ENCODE peak calls at places on chromosomes 13 and 19, in nine cellular contexts. One of them, this sample, is unnamed.

GRCh38 chr19:13982773-13983172 is 23.3 kb downstream of the RFX1 start:
- DNase-seq in psoas muscle: no peak
- DNase-seq in pancreas: no peak
- DNase-seq in heart left ventricle: no peak
- DNase-seq in spleen: no peak
- DNase-seq in uterus: no peak
- DNase-seq in endodermal cell: no peak
- DNase-seq in transverse colon: no peak
- DNase-seq in tibial nerve: no peak
- DNase-seq in this sample: no peak

GRCh38 chr19:38441660-38442348 is 8.3 kb downstream of the RYR1 start:
- DNase-seq in psoas muscle: no peak
- DNase-seq in pancreas: no peak
- DNase-seq in heart left ventricle: no peak
- DNase-seq in spleen: no peak
- DNase-seq in uterus: no peak
- DNase-seq in endodermal cell: peak
- DNase-seq in transverse colon: no peak
- DNase-seq in tibial nerve: no peak
- DNase-seq in this sample: no peak

GRCh38 chr19:7337380-7338194 is 11.2 kb upstream of the ARHGEF18 start:
- DNase-seq in psoas muscle: no peak
- DNase-seq in pancreas: no peak
- DNase-seq in heart left ventricle: no peak
- DNase-seq in spleen: peak
- DNase-seq in uterus: no peak
- DNase-seq in endodermal cell: no peak
- DNase-seq in transverse colon: peak
- DNase-seq in tibial nerve: peak
- DNase-seq in this sample: peak

GRCh38 chr19:1074512-1075283 is 7.7 kb downstream of the ARHGAP45 start:
- DNase-seq in psoas muscle: peak
- DNase-seq in pancreas: no peak
- DNase-seq in heart left ventricle: peak
- DNase-seq in spleen: peak
- DNase-seq in uterus: no peak
- DNase-seq in endodermal cell: no peak
- DNase-seq in transverse colon: peak
- DNase-seq in tibial nerve: peak
- DNase-seq in this sample: peak

GRCh38 chr13:41075034-41075433 is 13.7 kb downstream of the WBP4 start:
- DNase-seq in psoas muscle: no peak
- DNase-seq in pancreas: no peak
- DNase-seq in heart left ventricle: no peak
- DNase-seq in spleen: no peak
- DNase-seq in uterus: no peak
- DNase-seq in endodermal cell: no peak
- DNase-seq in transverse colon: no peak
- DNase-seq in tibial nerve: peak
- DNase-seq in this sample: no peak

GRCh38 chr13:51714663-51715168 is 89.2 kb downstream of the DHRS12 start:
- DNase-seq in psoas muscle: no peak
- DNase-seq in pancreas: no peak
- DNase-seq in heart left ventricle: no peak
- DNase-seq in spleen: no peak
- DNase-seq in uterus: no peak
- DNase-seq in endodermal cell: no peak
- DNase-seq in transverse colon: no peak
- DNase-seq in tibial nerve: no peak
- DNase-seq in this sample: no peak

GRCh38 chr13:40064723-40065122 is 409.3 kb downstream of the COG6 start:
- DNase-seq in psoas muscle: no peak
- DNase-seq in pancreas: no peak
- DNase-seq in heart left ventricle: no peak
- DNase-seq in spleen: no peak
- DNase-seq in uterus: peak
- DNase-seq in endodermal cell: no peak
- DNase-seq in transverse colon: no peak
- DNase-seq in tibial nerve: no peak
- DNase-seq in this sample: no peak

GRCh38 chr19:43525836-43526771 is 897 bp downstream of the ETHE1 start:
- DNase-seq in psoas muscle: no peak
- DNase-seq in pancreas: no peak
- DNase-seq in heart left ventricle: no peak
- DNase-seq in spleen: peak
- DNase-seq in uterus: peak
- DNase-seq in endodermal cell: peak
- DNase-seq in transverse colon: peak
- DNase-seq in tibial nerve: no peak
- DNase-seq in this sample: no peak

GRCh38 chr19:16896098-16896912 is 7.5 kb downstream of the F2RL3 start:
- DNase-seq in psoas muscle: no peak
- DNase-seq in pancreas: no peak
- DNase-seq in heart left ventricle: peak
- DNase-seq in spleen: peak
- DNase-seq in uterus: no peak
- DNase-seq in endodermal cell: peak
- DNase-seq in transverse colon: peak
- DNase-seq in tibial nerve: no peak
- DNase-seq in this sample: no peak

GRCh38 chr13:83378901-83379300 is 503.4 kb downstream of the SLITRK1 start:
- DNase-seq in psoas muscle: no peak
- DNase-seq in pancreas: no peak
- DNase-seq in heart left ventricle: no peak
- DNase-seq in spleen: no peak
- DNase-seq in uterus: no peak
- DNase-seq in endodermal cell: no peak
- DNase-seq in transverse colon: no peak
- DNase-seq in tibial nerve: no peak
- DNase-seq in this sample: no peak

GRCh38 chr13:40384976-40385857 is 281.2 kb downstream of the FOXO1 start:
- DNase-seq in psoas muscle: no peak
- DNase-seq in pancreas: no peak
- DNase-seq in heart left ventricle: no peak
- DNase-seq in spleen: no peak
- DNase-seq in uterus: no peak
- DNase-seq in endodermal cell: no peak
- DNase-seq in transverse colon: no peak
- DNase-seq in tibial nerve: no peak
- DNase-seq in this sample: no peak

GRCh38 chr19:28847468-28847867 is 365.5 kb downstream of the UQCRFS1 start:
- DNase-seq in psoas muscle: no peak
- DNase-seq in pancreas: no peak
- DNase-seq in heart left ventricle: no peak
- DNase-seq in spleen: no peak
- DNase-seq in uterus: no peak
- DNase-seq in endodermal cell: no peak
- DNase-seq in transverse colon: no peak
- DNase-seq in tibial nerve: no peak
- DNase-seq in this sample: no peak

GRCh38 chr19:9139609-9140158 is 513 bp upstream of the ZNF317 start:
- DNase-seq in psoas muscle: no peak
- DNase-seq in pancreas: no peak
- DNase-seq in heart left ventricle: no peak
- DNase-seq in spleen: no peak
- DNase-seq in uterus: no peak
- DNase-seq in endodermal cell: no peak
- DNase-seq in transverse colon: no peak
- DNase-seq in tibial nerve: no peak
- DNase-seq in this sample: no peak

GRCh38 chr13:112160558-112160957 is 93.6 kb downstream of the SOX1 start:
- DNase-seq in psoas muscle: no peak
- DNase-seq in pancreas: no peak
- DNase-seq in heart left ventricle: no peak
- DNase-seq in spleen: no peak
- DNase-seq in uterus: no peak
- DNase-seq in endodermal cell: no peak
- DNase-seq in transverse colon: no peak
- DNase-seq in tibial nerve: no peak
- DNase-seq in this sample: peak

GRCh38 chr13:48750588-48751383 is 97.1 kb downstream of the CYSLTR2 start:
- DNase-seq in psoas muscle: peak
- DNase-seq in pancreas: no peak
- DNase-seq in heart left ventricle: no peak
- DNase-seq in spleen: no peak
- DNase-seq in uterus: peak
- DNase-seq in endodermal cell: no peak
- DNase-seq in transverse colon: peak
- DNase-seq in tibial nerve: peak
- DNase-seq in this sample: no peak

DNA sequence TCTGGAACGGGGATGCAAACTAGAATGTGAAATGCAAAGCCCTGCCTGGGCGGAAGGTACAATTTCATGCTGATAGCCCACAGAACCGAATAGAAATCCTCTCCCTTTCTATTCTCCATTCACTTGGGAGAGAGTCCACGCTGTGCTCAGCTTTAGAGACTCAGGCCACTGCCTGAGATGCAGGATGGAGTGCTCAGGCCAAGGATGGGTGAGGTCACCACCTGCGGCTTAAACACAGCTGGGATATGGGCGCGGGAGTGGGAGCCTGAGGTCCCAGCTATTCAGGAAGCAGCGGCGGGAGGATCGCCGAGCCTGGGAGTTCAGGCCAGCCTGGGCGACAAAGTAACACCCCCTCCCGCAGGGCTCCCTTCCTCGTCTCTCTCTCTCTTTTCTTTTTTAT is 446 bp upstream of the ZNF83 start:
- DNase-seq in psoas muscle: peak
- DNase-seq in pancreas: peak
- DNase-seq in heart left ventricle: no peak
- DNase-seq in spleen: peak
- DNase-seq in uterus: no peak
- DNase-seq in endodermal cell: no peak
- DNase-seq in transverse colon: peak
- DNase-seq in tibial nerve: no peak
- DNase-seq in this sample: peak
- H3K4me3 ChIP-seq in psoas muscle: peak
- H3K4me3 ChIP-seq in pancreas: peak
- H3K4me3 ChIP-seq in heart left ventricle: peak
- H3K4me3 ChIP-seq in spleen: peak
- H3K4me3 ChIP-seq in uterus: peak
- H3K4me3 ChIP-seq in endodermal cell: peak
- H3K4me3 ChIP-seq in transverse colon: peak
- H3K4me3 ChIP-seq in tibial nerve: peak
- H3K4me3 ChIP-seq in this sample: no peak

DNA sequence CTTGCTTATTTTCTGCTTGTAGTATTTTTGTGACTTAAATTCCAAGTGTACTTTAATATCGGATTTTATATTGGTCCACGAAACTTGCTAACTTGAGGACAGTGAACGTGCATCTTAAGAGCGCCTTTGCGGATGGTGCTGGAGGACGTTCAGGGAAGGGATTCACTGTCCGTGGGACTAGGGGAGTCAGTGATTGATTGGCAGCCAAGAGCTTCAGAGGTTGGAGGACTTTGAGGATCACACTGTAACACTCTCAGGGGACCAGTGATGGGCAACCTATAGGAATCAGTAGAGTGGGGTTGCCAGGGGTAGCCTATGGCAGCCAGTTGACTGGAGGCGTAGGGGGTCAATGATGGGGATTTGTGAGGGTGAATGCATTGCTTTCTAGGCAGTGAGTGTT is 516 bp downstream of the ZNF175 start:
- DNase-seq in psoas muscle: no peak
- DNase-seq in pancreas: no peak
- DNase-seq in heart left ventricle: no peak
- DNase-seq in spleen: no peak
- DNase-seq in uterus: no peak
- DNase-seq in endodermal cell: no peak
- DNase-seq in transverse colon: no peak
- DNase-seq in tibial nerve: no peak
- DNase-seq in this sample: no peak
- H3K4me3 ChIP-seq in psoas muscle: peak
- H3K4me3 ChIP-seq in pancreas: peak
- H3K4me3 ChIP-seq in heart left ventricle: peak
- H3K4me3 ChIP-seq in spleen: peak
- H3K4me3 ChIP-seq in uterus: peak
- H3K4me3 ChIP-seq in endodermal cell: peak
- H3K4me3 ChIP-seq in transverse colon: peak
- H3K4me3 ChIP-seq in tibial nerve: peak
- H3K4me3 ChIP-seq in this sample: peak

DNA sequence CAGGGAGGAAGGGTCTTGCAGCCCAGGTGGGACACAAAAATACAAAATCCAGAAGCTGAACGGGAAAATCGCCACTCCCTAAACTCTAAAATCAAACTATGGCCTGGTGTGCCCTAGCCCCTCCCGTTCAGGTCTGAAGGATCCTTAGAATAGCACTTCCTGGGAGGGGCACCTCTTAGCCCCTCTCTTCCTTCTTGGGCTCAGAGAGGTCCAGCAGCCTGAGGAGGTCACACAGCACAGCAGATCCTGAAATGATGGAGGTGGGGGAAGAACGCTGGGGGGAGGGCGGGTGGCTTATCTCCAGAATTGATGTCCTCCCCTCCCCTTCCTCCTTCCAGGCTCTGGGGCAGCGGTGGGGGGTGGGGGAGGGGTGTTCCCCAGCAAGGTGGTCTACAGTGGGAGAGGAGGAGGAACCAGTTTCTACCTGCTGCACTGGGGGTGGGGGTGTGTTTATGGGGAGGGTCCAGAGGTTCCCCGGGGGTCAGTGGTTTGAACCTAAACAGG is 1.9 kb downstream of the DIRAS1 start:
- DNase-seq in psoas muscle: no peak
- DNase-seq in pancreas: no peak
- DNase-seq in heart left ventricle: no peak
- DNase-seq in spleen: no peak
- DNase-seq in uterus: no peak
- DNase-seq in endodermal cell: no peak
- DNase-seq in transverse colon: no peak
- DNase-seq in tibial nerve: no peak
- DNase-seq in this sample: no peak
- H3K4me3 ChIP-seq in psoas muscle: no peak
- H3K4me3 ChIP-seq in pancreas: no peak
- H3K4me3 ChIP-seq in heart left ventricle: peak
- H3K4me3 ChIP-seq in spleen: no peak
- H3K4me3 ChIP-seq in uterus: no peak
- H3K4me3 ChIP-seq in endodermal cell: no peak
- H3K4me3 ChIP-seq in transverse colon: no peak
- H3K4me3 ChIP-seq in tibial nerve: no peak
- H3K4me3 ChIP-seq in this sample: no peak

DNA sequence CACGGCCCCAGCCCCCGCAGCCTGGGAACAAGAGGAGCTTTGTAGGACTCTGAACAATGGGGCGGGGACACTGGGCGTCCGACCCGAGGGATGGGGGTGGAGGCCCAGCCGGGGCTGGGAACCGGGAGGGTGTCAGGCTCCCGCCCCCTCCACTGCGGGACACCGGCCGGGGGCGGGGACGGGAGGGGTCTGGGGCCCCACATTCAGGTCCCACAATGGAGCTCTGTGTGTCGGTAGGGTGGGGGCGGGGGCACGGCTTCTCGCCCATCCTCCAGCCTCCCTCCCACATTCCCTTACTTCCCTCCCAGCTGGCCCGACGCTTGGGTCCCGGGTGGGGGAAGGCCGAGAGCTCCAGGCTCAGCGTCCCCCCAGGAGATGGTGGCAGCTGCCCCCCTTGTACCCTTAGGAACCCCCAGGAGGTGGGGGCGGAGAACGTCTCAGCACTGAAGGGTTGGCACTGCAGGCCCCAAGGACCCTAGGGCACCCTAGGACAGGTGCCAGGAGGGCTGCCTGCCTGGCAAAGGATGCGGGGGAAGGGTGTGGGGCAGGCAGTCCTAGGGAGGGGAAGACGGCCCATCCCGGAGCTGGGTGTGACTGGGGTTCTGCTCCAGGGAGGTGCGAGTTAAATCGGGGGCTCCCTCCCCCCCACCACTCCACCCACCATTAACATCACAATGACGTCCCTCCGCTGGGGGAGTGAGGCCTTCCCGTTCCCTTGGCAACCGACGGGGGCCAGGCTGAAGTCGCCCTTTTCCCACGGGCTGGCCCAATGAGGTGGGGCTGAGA is 5.3 kb downstream of the TTYH1 start:
- DNase-seq in psoas muscle: no peak
- DNase-seq in pancreas: peak
- DNase-seq in heart left ventricle: peak
- DNase-seq in spleen: no peak
- DNase-seq in uterus: no peak
- DNase-seq in endodermal cell: peak
- DNase-seq in transverse colon: no peak
- DNase-seq in tibial nerve: no peak
- DNase-seq in this sample: no peak
- H3K4me3 ChIP-seq in psoas muscle: no peak
- H3K4me3 ChIP-seq in pancreas: peak
- H3K4me3 ChIP-seq in heart left ventricle: peak
- H3K4me3 ChIP-seq in spleen: no peak
- H3K4me3 ChIP-seq in uterus: no peak
- H3K4me3 ChIP-seq in endodermal cell: no peak
- H3K4me3 ChIP-seq in transverse colon: no peak
- H3K4me3 ChIP-seq in tibial nerve: no peak
- H3K4me3 ChIP-seq in this sample: no peak

This sample was measured in lower leg skin.